ENCODE peak calls at places on chromosomes 13 and 19, in six cellular contexts. N is ascending aorta, P is pancreas, I is neural crest cell, L is nephron progenitor cell, S is OCI-LY7. A is an unnamed sample.

GRCh38 chr13:97866751-97867150 is 86.7 kb upstream of the IPO5 start:
- DNase-seq in P (no peak), S (no peak), L (no peak), N (no peak), I (no peak), A (no peak)

GRCh38 chr19:14400913-14401312 is 18.2 kb downstream of the DDX39A start:
- DNase-seq in N (no peak), I (no peak), P (no peak), S (no peak), L (no peak), A (no peak)

GRCh38 chr19:29532097-29532496 is 6.3 kb downstream of the VSTM2B start:
- DNase-seq in N (no peak), P (no peak), S (no peak), I (no peak), L (no peak), A (no peak)

GRCh38 chr19:295687-296370 is 4.6 kb upstream of the PLPP2 start:
- DNase-seq in L (no peak), N (no peak), P (peak; percentile 59), I (no peak), S (no peak), A (no peak)

GRCh38 chr13:20525601-20526544 is at the start of gene CRYL1:
- DNase-seq in L (peak; percentile 74), N (peak; percentile 88), S (no peak), P (peak; percentile 70), I (peak; percentile 29), A (peak; percentile 71)

GRCh38 chr19:47778954-47779351 is 450 bp downstream of the SELENOW start:
- DNase-seq in S (peak; percentile 11), I (no peak), N (no peak), L (no peak), P (no peak), A (no peak)

GRCh38 chr13:59588717-59589067 is 575.0 kb downstream of the DIAPH3 start:
- DNase-seq in S (no peak), I (no peak), N (no peak), P (no peak), L (no peak), A (no peak)

GRCh38 chr13:76210262-76210661 is 574.1 kb downstream of the LMO7 start:
- DNase-seq in S (no peak), P (no peak), N (no peak), I (no peak), L (no peak), A (no peak)

GRCh38 chr13:98945863-98946605 is 31.8 kb downstream of the DOCK9 start:
- DNase-seq in L (no peak), N (no peak), I (no peak), S (no peak), P (no peak), A (no peak)

GRCh38 chr13:99045396-99045795 is 67.5 kb upstream of the DOCK9 start:
- DNase-seq in S (no peak), L (no peak), P (no peak), I (no peak), N (no peak), A (no peak)

GRCh38 chr13:43786766-43787517 is at the start of gene ENOX1:
- DNase-seq in L (peak; percentile 76), P (peak; percentile 54), N (no peak), I (peak; percentile 56), S (peak; percentile 55), A (peak; percentile 77)

GRCh38 chr19:36489139-36489919 is at the start of gene ZNF566:
- DNase-seq in I (peak; percentile 82), L (peak; percentile 89), P (peak; percentile 90), S (peak; percentile 98), N (peak; percentile 96), A (peak; percentile 96)

DNA sequence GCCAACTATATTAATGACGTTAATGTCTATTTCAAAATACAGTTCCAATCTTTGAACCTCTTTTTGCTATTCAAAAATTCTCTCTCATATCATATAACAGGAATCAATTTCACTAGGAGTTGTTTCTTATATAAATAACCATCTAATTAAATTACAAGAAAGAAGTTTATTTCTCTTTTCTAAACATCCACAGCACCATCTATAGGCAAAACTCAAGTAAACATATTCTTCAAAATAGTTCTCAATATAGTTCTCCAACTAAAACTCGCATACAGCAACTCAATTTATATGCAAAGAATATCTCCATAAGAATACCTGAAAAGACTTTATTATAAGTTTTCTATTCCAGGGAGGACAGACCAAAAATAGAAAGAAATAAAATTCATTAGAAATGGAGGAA is 65.6 kb downstream of the RBM26 start:
- DNase-seq in P (no peak), S (no peak), N (no peak), I (no peak), L (no peak), A (no peak)
- TF ChIP-seq CTCF in P (no peak), S (peak; percentile 55), N (no peak), I (no peak), L (no peak), A (peak; percentile 22)

DNA sequence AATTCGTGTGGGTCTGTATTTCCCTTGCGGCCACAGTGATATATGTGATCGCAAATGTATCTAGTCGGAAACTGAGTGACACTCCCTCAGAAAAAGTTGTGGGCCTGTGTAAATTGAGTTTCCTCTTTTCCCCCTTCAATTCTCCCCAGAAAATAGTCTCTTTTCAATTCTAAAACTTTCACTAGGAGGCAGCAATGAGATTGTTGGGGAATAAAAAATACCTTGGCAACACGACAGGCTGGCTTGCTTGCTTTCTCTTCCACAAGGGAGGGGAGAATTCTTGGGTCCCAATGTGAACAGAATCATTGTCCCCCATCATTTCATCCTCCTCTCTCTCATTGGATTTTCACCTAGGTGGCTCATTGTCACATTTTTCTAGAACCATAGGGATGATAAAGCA is 3.7 kb upstream of the SOX21 start:
- DNase-seq in L (no peak), N (no peak), S (no peak), P (no peak), I (no peak), A (no peak)
- TF ChIP-seq CTCF in L (peak; percentile 16), N (no peak), S (no peak), P (no peak), I (peak; percentile 55), A (peak; percentile 63)

GRCh38 chr13:112443191-112444000 is 67.2 kb downstream of the SPACA7 start:
- DNase-seq in S (peak; percentile 0), P (no peak), N (no peak), I (peak; percentile 68), L (peak; percentile 66), A (no peak)
- TF ChIP-seq CTCF in S (no peak), P (no peak), N (no peak), I (no peak), L (no peak), A (peak; percentile 57)

GRCh38 chr13:51223284-51224270 is 1.4 kb downstream of the FAM124A start:
- DNase-seq in I (no peak), P (no peak), L (no peak), S (no peak), N (no peak), A (no peak)

GRCh38 chr13:51220706-51221105 is 1.5 kb upstream of the FAM124A start:
- DNase-seq in P (no peak), L (no peak), I (no peak), N (no peak), S (no peak), A (no peak)

GRCh38 chr13:51221108-51221507 is 1.1 kb upstream of the FAM124A start:
- DNase-seq in I (no peak), N (no peak), P (no peak), S (no peak), L (no peak), A (no peak)

GRCh38 chr13:51221674-51222509 is at the start of gene FAM124A:
- DNase-seq in I (no peak), S (peak; percentile 43), P (peak; percentile 60), L (peak; percentile 80), N (peak; percentile 67), A (peak; percentile 80)

DNA sequence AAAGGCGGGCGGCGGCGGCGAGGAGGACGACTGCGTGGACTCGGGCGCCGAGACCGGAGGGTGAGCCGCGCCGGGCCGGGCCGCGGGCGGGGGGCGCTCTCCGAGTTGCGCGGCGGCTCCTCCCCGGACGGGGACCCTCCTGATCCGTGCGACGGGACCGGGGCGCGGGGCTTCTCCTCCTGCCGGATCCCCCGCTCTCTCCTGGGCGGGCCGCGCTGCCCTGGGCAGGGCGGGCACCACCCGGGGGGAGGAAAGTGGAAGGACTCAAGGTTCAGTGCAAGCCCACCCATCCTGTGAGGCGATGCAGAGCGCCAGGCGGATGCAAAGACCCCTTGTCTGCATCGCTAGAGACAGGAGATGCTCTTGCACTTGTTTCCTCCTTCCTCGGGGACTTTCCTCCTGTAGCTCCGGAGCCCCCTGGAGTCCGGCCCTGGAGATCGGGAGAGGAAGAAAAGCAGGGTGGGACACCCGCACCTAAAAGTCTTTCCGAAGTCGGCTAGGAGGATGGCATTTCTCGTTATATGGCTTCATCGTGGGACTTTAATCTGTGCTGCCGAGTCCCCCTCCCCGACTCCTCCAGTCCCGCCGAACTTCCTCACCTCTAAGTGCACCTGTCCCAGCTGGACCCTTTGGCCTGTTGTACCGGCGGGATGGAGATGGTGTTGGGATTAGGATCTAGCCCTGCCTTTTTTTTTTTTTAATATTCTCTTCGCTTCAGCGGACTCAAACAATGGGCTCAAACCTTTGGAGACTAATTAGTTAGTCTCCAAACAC is 499 bp downstream of the FAM124A start:
- DNase-seq in I (peak; percentile 55), L (no peak), P (no peak), N (no peak), S (no peak), A (no peak)
- TF ChIP-seq CTCF in I (peak; percentile 31), L (no peak), P (no peak), N (no peak), S (peak; percentile 16), A (peak; percentile 30)

A was measured in type B pancreatic cell.